ENCODE peak calls at places on chromosome 15, in four cellular contexts. D, A, M and I are unnamed samples.

GRCh38 chr15:60390931-60391501 is 6.8 kb downstream of the ANXA2 start:
- DNase-seq in A (no peak), D (no peak), M (peak), I (peak)

GRCh38 chr15:63066302-63066701 is 23.8 kb downstream of the TPM1 start:
- DNase-seq in M (no peak), D (no peak), A (no peak), I (no peak)

GRCh38 chr15:90818251-90819210 is 49.9 kb upstream of the FURIN start:
- DNase-seq in M (no peak), D (no peak), A (no peak), I (no peak)

GRCh38 chr15:40234783-40235182 is 4.1 kb upstream of the PAK6 start:
- DNase-seq in M (no peak), D (no peak), A (no peak), I (no peak)

GRCh38 chr15:39431371-39431770 is 149.5 kb upstream of the THBS1 start:
- DNase-seq in M (peak), D (no peak), A (no peak), I (no peak)

GRCh38 chr15:64044315-64045105 is 1.8 kb downstream of the DAPK2 start:
- DNase-seq in M (no peak), D (no peak), A (no peak), I (no peak)

GRCh38 chr15:38972831-38973230 is 408.2 kb upstream of the RASGRP1 start:
- DNase-seq in D (no peak), M (peak), A (no peak), I (no peak)

GRCh38 chr15:75775296-75776074 is 62.8 kb upstream of the CSPG4 start:
- DNase-seq in A (no peak), D (no peak), M (no peak), I (no peak)

GRCh38 chr15:49032601-49033145 is 13.6 kb downstream of the SECISBP2L start:
- DNase-seq in D (no peak), A (no peak), M (peak), I (no peak)

GRCh38 chr15:87858651-87859050 is 397.9 kb downstream of the NTRK3 start:
- DNase-seq in M (no peak), A (no peak), D (no peak), I (no peak)

GRCh38 chr15:94840794-94841587 is 609.6 kb downstream of the MCTP2 start:
- DNase-seq in A (no peak), D (no peak), M (peak), I (no peak)

GRCh38 chr15:91849180-91849579 is 4.3 kb upstream of the SLCO3A1 start:
- DNase-seq in D (no peak), M (no peak), A (no peak), I (no peak)

GRCh38 chr15:99731336-99732267 is 1.6 kb downstream of the LYSMD4 start:
- DNase-seq in M (no peak), A (no peak), D (no peak), I (no peak)